ENCODE peak calls at places on chromosomes 12 and 14, in eight cellular contexts. One of them, this sample, is unnamed. For H3K4me1, the result is how much of the 10 kb centered on the place peaks cover.

GRCh38 chr12:56775638-56776037 is 12.5 kb downstream of the HSD17B6 start:
- DNase-seq in IMR-90: no peak
- DNase-seq in prostate gland: no peak
- DNase-seq in uterus: no peak
- DNase-seq in heart left ventricle: no peak
- DNase-seq in Peyer's patch: no peak
- DNase-seq in A549: no peak
- DNase-seq in body of pancreas: no peak
- DNase-seq in this sample: no peak

GRCh38 chr14:98404811-98405210 is 867.2 kb downstream of the BCL11B start:
- DNase-seq in IMR-90: no peak
- DNase-seq in prostate gland: no peak
- DNase-seq in uterus: no peak
- DNase-seq in heart left ventricle: no peak
- DNase-seq in Peyer's patch: no peak
- DNase-seq in A549: no peak
- DNase-seq in body of pancreas: no peak
- DNase-seq in this sample: no peak

GRCh38 chr12:52848661-52849255 is at the start of gene KRT78:
- DNase-seq in IMR-90: no peak
- DNase-seq in prostate gland: no peak
- DNase-seq in uterus: no peak
- DNase-seq in heart left ventricle: no peak
- DNase-seq in Peyer's patch: peak
- DNase-seq in A549: no peak
- DNase-seq in body of pancreas: no peak
- DNase-seq in this sample: no peak

GRCh38 chr14:54652188-54652889 is 85.4 kb downstream of the SAMD4A start:
- DNase-seq in IMR-90: peak
- DNase-seq in prostate gland: peak
- DNase-seq in uterus: peak
- DNase-seq in heart left ventricle: peak
- DNase-seq in Peyer's patch: no peak
- DNase-seq in A549: peak
- DNase-seq in body of pancreas: peak
- DNase-seq in this sample: no peak

GRCh38 chr14:77041837-77042557 is 13.5 kb upstream of the IRF2BPL start:
- DNase-seq in IMR-90: peak
- DNase-seq in prostate gland: peak
- DNase-seq in uterus: peak
- DNase-seq in heart left ventricle: peak
- DNase-seq in Peyer's patch: no peak
- DNase-seq in A549: no peak
- DNase-seq in body of pancreas: peak
- DNase-seq in this sample: no peak

GRCh38 chr12:15206338-15206737 is 14.9 kb downstream of the RERG start:
- DNase-seq in IMR-90: no peak
- DNase-seq in prostate gland: no peak
- DNase-seq in uterus: no peak
- DNase-seq in heart left ventricle: no peak
- DNase-seq in Peyer's patch: no peak
- DNase-seq in A549: no peak
- DNase-seq in body of pancreas: no peak
- DNase-seq in this sample: no peak

GRCh38 chr12:113388351-113388750 is 15.3 kb downstream of the SDS start:
- DNase-seq in IMR-90: no peak
- DNase-seq in prostate gland: no peak
- DNase-seq in uterus: no peak
- DNase-seq in heart left ventricle: no peak
- DNase-seq in Peyer's patch: no peak
- DNase-seq in A549: no peak
- DNase-seq in body of pancreas: no peak
- DNase-seq in this sample: no peak

GRCh38 chr14:100341301-100342031 is 18.3 kb downstream of the SLC25A47 start:
- DNase-seq in IMR-90: peak
- DNase-seq in prostate gland: no peak
- DNase-seq in uterus: no peak
- DNase-seq in heart left ventricle: peak
- DNase-seq in Peyer's patch: no peak
- DNase-seq in A549: peak
- DNase-seq in body of pancreas: peak
- DNase-seq in this sample: peak

GRCh38 chr12:50620050-50620974 is 115.5 kb downstream of the DIP2B start:
- DNase-seq in IMR-90: peak
- DNase-seq in prostate gland: no peak
- DNase-seq in uterus: no peak
- DNase-seq in heart left ventricle: peak
- DNase-seq in Peyer's patch: no peak
- DNase-seq in A549: no peak
- DNase-seq in body of pancreas: peak
- DNase-seq in this sample: no peak

GRCh38 chr12:19200261-19200660 is 70.7 kb downstream of the PLEKHA5 start:
- DNase-seq in IMR-90: peak
- DNase-seq in prostate gland: no peak
- DNase-seq in uterus: no peak
- DNase-seq in heart left ventricle: no peak
- DNase-seq in Peyer's patch: no peak
- DNase-seq in A549: no peak
- DNase-seq in body of pancreas: no peak
- DNase-seq in this sample: no peak

GRCh38 chr14:96215845-96216244 is 11.2 kb downstream of the BDKRB2 start:
- DNase-seq in IMR-90: no peak
- DNase-seq in prostate gland: no peak
- DNase-seq in uterus: no peak
- DNase-seq in heart left ventricle: no peak
- DNase-seq in Peyer's patch: no peak
- DNase-seq in A549: no peak
- DNase-seq in body of pancreas: no peak
- DNase-seq in this sample: no peak

GRCh38 chr14:33848706-33849454 is 102.0 kb downstream of the EGLN3 start:
- DNase-seq in IMR-90: peak
- DNase-seq in prostate gland: peak
- DNase-seq in uterus: peak
- DNase-seq in heart left ventricle: peak
- DNase-seq in Peyer's patch: peak
- DNase-seq in A549: peak
- DNase-seq in body of pancreas: peak
- DNase-seq in this sample: peak

GRCh38 chr12:116067892-116068291 is 209.6 kb downstream of the MED13L start:
- DNase-seq in IMR-90: peak
- DNase-seq in prostate gland: no peak
- DNase-seq in uterus: no peak
- DNase-seq in heart left ventricle: no peak
- DNase-seq in Peyer's patch: no peak
- DNase-seq in A549: no peak
- DNase-seq in body of pancreas: no peak
- DNase-seq in this sample: no peak

GRCh38 chr12:7146228-7146627 is 16.1 kb downstream of the CLSTN3 start:
- DNase-seq in IMR-90: no peak
- DNase-seq in prostate gland: no peak
- DNase-seq in uterus: no peak
- DNase-seq in heart left ventricle: no peak
- DNase-seq in Peyer's patch: no peak
- DNase-seq in A549: no peak
- DNase-seq in body of pancreas: no peak
- DNase-seq in this sample: no peak

GRCh38 chr12:103727638-103728037 is 113.4 kb downstream of the NT5DC3 start:
- DNase-seq in IMR-90: no peak
- DNase-seq in prostate gland: no peak
- DNase-seq in uterus: no peak
- DNase-seq in heart left ventricle: no peak
- DNase-seq in Peyer's patch: no peak
- DNase-seq in A549: no peak
- DNase-seq in body of pancreas: no peak
- DNase-seq in this sample: no peak

GRCh38 chr12:96040305-96041133 is 5.1 kb upstream of the LTA4H start:
- DNase-seq in IMR-90: no peak
- DNase-seq in prostate gland: no peak
- DNase-seq in uterus: no peak
- DNase-seq in heart left ventricle: no peak
- DNase-seq in Peyer's patch: no peak
- DNase-seq in A549: no peak
- DNase-seq in body of pancreas: no peak
- DNase-seq in this sample: no peak

GRCh38 chr12:45327823-45328383 is 112.0 kb downstream of the ANO6 start:
- DNase-seq in IMR-90: peak
- DNase-seq in prostate gland: no peak
- DNase-seq in uterus: no peak
- DNase-seq in heart left ventricle: no peak
- DNase-seq in Peyer's patch: no peak
- DNase-seq in A549: no peak
- DNase-seq in body of pancreas: no peak
- DNase-seq in this sample: no peak

GRCh38 chr12:104410326-104410725 is 46.4 kb upstream of the CHST11 start:
- DNase-seq in IMR-90: no peak
- DNase-seq in prostate gland: no peak
- DNase-seq in uterus: no peak
- DNase-seq in heart left ventricle: no peak
- DNase-seq in Peyer's patch: no peak
- DNase-seq in A549: no peak
- DNase-seq in body of pancreas: no peak
- DNase-seq in this sample: no peak

GRCh38 chr14:34780646-34781045 is 66.3 kb upstream of the CFL2 start:
- DNase-seq in IMR-90: no peak
- DNase-seq in prostate gland: no peak
- DNase-seq in uterus: no peak
- DNase-seq in heart left ventricle: no peak
- DNase-seq in Peyer's patch: no peak
- DNase-seq in A549: no peak
- DNase-seq in body of pancreas: no peak
- DNase-seq in this sample: no peak

GRCh38 chr14:59771577-59771976 is 99.0 kb downstream of the RTN1 start:
- DNase-seq in IMR-90: peak
- DNase-seq in prostate gland: no peak
- DNase-seq in uterus: no peak
- DNase-seq in heart left ventricle: no peak
- DNase-seq in Peyer's patch: no peak
- DNase-seq in A549: no peak
- DNase-seq in body of pancreas: no peak
- DNase-seq in this sample: no peak

GRCh38 chr14:101733211-101733610 is 28.3 kb upstream of the PPP2R5C start:
- DNase-seq in IMR-90: peak
- DNase-seq in prostate gland: no peak
- DNase-seq in uterus: no peak
- DNase-seq in heart left ventricle: no peak
- DNase-seq in Peyer's patch: no peak
- DNase-seq in A549: no peak
- DNase-seq in body of pancreas: no peak
- DNase-seq in this sample: no peak
- H3K4me1 ChIP-seq in IMR-90: under half
- H3K4me1 ChIP-seq in prostate gland: under half
- H3K4me1 ChIP-seq in uterus: under half
- H3K4me1 ChIP-seq in heart left ventricle: under half
- H3K4me1 ChIP-seq in Peyer's patch: under half
- H3K4me1 ChIP-seq in A549: under half
- H3K4me1 ChIP-seq in body of pancreas: under half
- H3K4me1 ChIP-seq in this sample: under half

GRCh38 chr14:22318951-22319350 is 270.1 kb downstream of the DAD1 start:
- DNase-seq in IMR-90: peak
- DNase-seq in prostate gland: no peak
- DNase-seq in uterus: no peak
- DNase-seq in heart left ventricle: no peak
- DNase-seq in Peyer's patch: no peak
- DNase-seq in A549: no peak
- DNase-seq in body of pancreas: no peak
- DNase-seq in this sample: no peak
- TF ChIP-seq POLR2A in IMR-90: no peak
- TF ChIP-seq POLR2A in prostate gland: no peak
- TF ChIP-seq POLR2A in uterus: no peak
- TF ChIP-seq POLR2A in heart left ventricle: no peak
- TF ChIP-seq POLR2A in Peyer's patch: no peak
- TF ChIP-seq POLR2A in A549: no peak
- TF ChIP-seq POLR2A in body of pancreas: no peak
- TF ChIP-seq POLR2A in this sample: no peak

GRCh38 chr14:102590667-102591099 is 1.8 kb upstream of the RCOR1 start:
- DNase-seq in IMR-90: peak
- DNase-seq in prostate gland: no peak
- DNase-seq in uterus: peak
- DNase-seq in heart left ventricle: peak
- DNase-seq in Peyer's patch: peak
- DNase-seq in A549: peak
- DNase-seq in body of pancreas: peak
- DNase-seq in this sample: peak
- TF ChIP-seq CTCF in IMR-90: peak
- TF ChIP-seq CTCF in prostate gland: no peak
- TF ChIP-seq CTCF in uterus: peak
- TF ChIP-seq CTCF in heart left ventricle: peak
- TF ChIP-seq CTCF in Peyer's patch: peak
- TF ChIP-seq CTCF in A549: peak
- TF ChIP-seq CTCF in body of pancreas: peak
- TF ChIP-seq CTCF in this sample: no peak

GRCh38 chr14:68396411-68396930 is 396.4 kb downstream of the ZFP36L1 start:
- DNase-seq in IMR-90: no peak
- DNase-seq in prostate gland: no peak
- DNase-seq in uterus: no peak
- DNase-seq in heart left ventricle: no peak
- DNase-seq in Peyer's patch: no peak
- DNase-seq in A549: no peak
- DNase-seq in body of pancreas: no peak
- DNase-seq in this sample: no peak

GRCh38 chr14:68395585-68395984 is 397.3 kb downstream of the ZFP36L1 start:
- DNase-seq in IMR-90: peak
- DNase-seq in prostate gland: no peak
- DNase-seq in uterus: peak
- DNase-seq in heart left ventricle: peak
- DNase-seq in Peyer's patch: no peak
- DNase-seq in A549: no peak
- DNase-seq in body of pancreas: peak
- DNase-seq in this sample: no peak

GRCh38 chr14:68394113-68394718 is 398.7 kb downstream of the ZFP36L1 start:
- DNase-seq in IMR-90: peak
- DNase-seq in prostate gland: no peak
- DNase-seq in uterus: no peak
- DNase-seq in heart left ventricle: no peak
- DNase-seq in Peyer's patch: no peak
- DNase-seq in A549: no peak
- DNase-seq in body of pancreas: no peak
- DNase-seq in this sample: no peak

GRCh38 chr14:68393178-68393763 is 399.6 kb downstream of the ZFP36L1 start:
- DNase-seq in IMR-90: no peak
- DNase-seq in prostate gland: no peak
- DNase-seq in uterus: no peak
- DNase-seq in heart left ventricle: no peak
- DNase-seq in Peyer's patch: no peak
- DNase-seq in A549: no peak
- DNase-seq in body of pancreas: no peak
- DNase-seq in this sample: no peak

DNA sequence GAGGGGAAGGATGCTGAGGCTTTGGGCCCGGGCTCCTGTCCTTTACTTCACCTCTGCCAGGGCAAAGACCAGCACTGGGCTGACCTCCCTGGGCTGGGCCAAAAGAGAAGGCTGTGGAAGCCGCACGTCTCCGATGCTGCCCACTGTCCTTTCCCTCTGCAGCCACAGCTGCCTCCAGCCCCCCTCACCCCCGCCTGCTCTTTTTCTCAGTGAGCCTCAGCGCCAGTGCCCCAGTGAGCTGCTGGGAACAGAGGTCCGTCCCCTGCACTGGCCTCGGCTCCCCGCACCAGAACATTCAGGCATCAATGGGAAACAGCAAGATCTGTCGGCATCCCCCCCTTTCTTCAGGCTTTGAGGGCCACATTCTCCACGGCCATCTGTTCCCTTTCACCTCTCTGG is 398.1 kb downstream of the ZFP36L1 start:
- DNase-seq in IMR-90: no peak
- DNase-seq in prostate gland: no peak
- DNase-seq in uterus: peak
- DNase-seq in heart left ventricle: peak
- DNase-seq in Peyer's patch: no peak
- DNase-seq in A549: no peak
- DNase-seq in body of pancreas: no peak
- DNase-seq in this sample: no peak
- H3K4me1 ChIP-seq in IMR-90: under half
- H3K4me1 ChIP-seq in prostate gland: under half
- H3K4me1 ChIP-seq in uterus: under half
- H3K4me1 ChIP-seq in heart left ventricle: under half
- H3K4me1 ChIP-seq in Peyer's patch: under half
- H3K4me1 ChIP-seq in A549: under half
- H3K4me1 ChIP-seq in body of pancreas: under half
- H3K4me1 ChIP-seq in this sample: under half

This sample was measured in right lobe of liver.